ENCODE peak calls at places on chromosomes 2 and 18, in seven cellular contexts. O is K562, D is HCT116, W is IMR-90, M is HepG2, I is GM12878, B is H1. Y is an unnamed sample.

GRCh38 chr2:44805391-44805790 is 136.1 kb upstream of the SIX3 start:
- DNase-seq in O (no peak), D (no peak), W (no peak), M (no peak), I (no peak), B (no peak), Y (no peak)

GRCh38 chr2:64913357-64913869 is 75.8 kb upstream of the SLC1A4 start:
- DNase-seq in O (peak), D (peak), W (no peak), M (peak), I (no peak), B (no peak), Y (no peak)

GRCh38 chr2:79585701-79586428 is 73.0 kb downstream of the CTNNA2 start:
- DNase-seq in O (no peak), D (no peak), W (peak), M (no peak), I (no peak), B (no peak), Y (peak)

GRCh38 chr2:39875182-39875913 is 96.3 kb upstream of the THUMPD2 start:
- DNase-seq in O (no peak), D (no peak), W (peak), M (no peak), I (no peak), B (no peak), Y (peak)

GRCh38 chr18:62760403-62760734 is 45.0 kb downstream of the PHLPP1 start:
- DNase-seq in O (no peak), D (no peak), W (no peak), M (no peak), I (no peak), B (no peak), Y (no peak)

GRCh38 chr2:106944220-106944619 is 58.3 kb upstream of the ST6GAL2 start:
- DNase-seq in O (no peak), D (no peak), W (peak), M (no peak), I (no peak), B (no peak), Y (no peak)

GRCh38 chr18:57776767-57777166 is 26.3 kb downstream of the ATP8B1 start:
- DNase-seq in O (peak), D (no peak), W (no peak), M (no peak), I (no peak), B (no peak), Y (no peak)

GRCh38 chr18:28073658-28074057 is 103.3 kb downstream of the CDH2 start:
- DNase-seq in O (no peak), D (no peak), W (no peak), M (peak), I (no peak), B (no peak), Y (no peak)

GRCh38 chr18:22579271-22579670 is 161.6 kb upstream of the CTAGE1 start:
- DNase-seq in O (no peak), D (no peak), W (no peak), M (no peak), I (no peak), B (no peak), Y (no peak)

GRCh38 chr2:205273627-205274026 is 408.7 kb upstream of the NRP2 start:
- DNase-seq in O (no peak), D (no peak), W (no peak), M (peak), I (no peak), B (no peak), Y (peak)

GRCh38 chr18:9335255-9336045 is 877 bp downstream of the TWSG1 start:
- DNase-seq in O (no peak), D (no peak), W (peak), M (no peak), I (no peak), B (no peak), Y (no peak)

DNA sequence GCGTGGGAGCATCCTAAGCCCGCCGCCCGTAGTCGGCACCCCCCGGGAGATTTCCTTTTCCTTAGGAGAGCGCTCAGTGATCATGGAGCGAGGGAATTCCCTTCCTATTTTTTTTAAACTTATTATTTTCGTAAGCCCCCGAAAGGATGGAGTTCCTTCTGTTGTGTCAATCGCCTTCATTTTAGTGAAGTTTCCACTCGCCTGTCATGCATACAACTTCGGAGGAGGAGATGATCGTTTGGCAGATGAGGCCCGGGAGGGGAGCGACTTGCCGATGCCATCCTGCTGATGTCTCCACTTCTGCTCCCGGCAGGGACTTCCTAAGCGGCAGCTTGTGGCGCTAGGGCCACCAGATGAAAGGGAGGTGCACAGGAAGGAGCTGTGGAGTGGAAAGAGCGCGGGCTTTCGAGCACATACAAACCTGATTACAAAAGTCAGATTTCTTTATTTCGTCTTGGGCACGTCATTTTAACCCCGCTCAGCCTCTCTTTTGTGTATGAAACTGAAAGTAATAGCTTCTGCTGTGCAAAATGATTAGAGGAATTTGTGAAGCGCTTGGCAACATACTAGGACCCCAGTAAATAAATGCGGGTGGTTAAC is at the start of gene ADGRF3:
- DNase-seq in O (no peak), D (no peak), W (peak), M (peak), I (peak), B (peak), Y (peak)
- TF ChIP-seq CEBPB in O (no peak), D (no peak), W (no peak), M (no peak), I (no peak), B (no peak), Y (no peak)

DNA sequence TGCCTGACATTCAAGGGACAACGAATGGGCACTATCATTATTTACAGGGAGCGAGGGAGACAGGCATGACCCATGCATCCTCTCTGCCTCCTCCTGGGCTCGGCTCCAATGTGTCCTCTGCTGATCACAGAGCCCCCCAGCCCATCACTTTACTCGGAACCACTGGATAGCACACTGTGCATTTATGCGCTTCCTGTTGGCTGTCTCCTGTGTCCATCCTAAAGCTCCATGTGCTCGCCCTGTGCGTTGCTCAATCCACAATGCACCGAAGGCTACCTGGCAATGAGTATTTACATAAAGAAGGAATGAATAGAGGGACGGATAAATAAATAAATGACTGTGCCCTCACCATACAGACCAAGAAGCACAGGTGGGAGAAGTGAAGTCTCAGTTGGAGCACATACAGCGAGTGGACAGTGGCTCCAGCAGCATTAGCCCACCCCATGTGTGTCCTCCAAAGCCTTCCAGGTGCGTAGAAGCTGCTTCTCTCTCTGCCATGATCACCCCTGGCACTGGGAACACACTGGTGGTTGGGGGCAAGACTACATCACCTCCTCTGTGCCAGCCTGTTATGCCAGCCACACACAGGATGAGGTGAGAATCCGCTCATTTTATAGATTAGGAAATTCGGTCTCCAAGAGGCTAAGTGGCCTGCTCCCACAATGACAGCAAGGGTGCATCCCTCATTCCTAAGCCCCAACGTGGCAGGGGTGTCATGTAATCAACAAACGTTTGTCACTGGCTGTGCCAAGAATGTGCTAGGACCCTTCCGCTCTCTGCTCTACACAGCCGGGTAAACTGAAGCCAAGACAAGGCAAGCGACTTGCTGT is 2.3 kb upstream of the GDF7 start:
- DNase-seq in O (no peak), D (no peak), W (no peak), M (peak), I (no peak), B (no peak), Y (no peak)
- TF ChIP-seq CEBPB in O (no peak), D (no peak), W (no peak), M (peak), I (no peak), B (no peak), Y (peak)

GRCh38 chr2:238106339-238106697 is 6.2 kb downstream of the ESPNL start:
- DNase-seq in O (no peak), D (no peak), W (no peak), M (no peak), I (no peak), B (peak), Y (no peak)

GRCh38 chr2:238103465-238104070 is 3.4 kb downstream of the ESPNL start:
- DNase-seq in O (no peak), D (no peak), W (no peak), M (no peak), I (no peak), B (no peak), Y (no peak)

GRCh38 chr2:238105506-238106338 is 5.6 kb downstream of the ESPNL start:
- DNase-seq in O (no peak), D (no peak), W (no peak), M (no peak), I (no peak), B (no peak), Y (no peak)

GRCh38 chr2:238104071-238104511 is 4.0 kb downstream of the ESPNL start:
- DNase-seq in O (no peak), D (no peak), W (no peak), M (no peak), I (no peak), B (peak), Y (no peak)

GRCh38 chr2:238104521-238105311 is 4.6 kb downstream of the ESPNL start:
- DNase-seq in O (no peak), D (no peak), W (no peak), M (no peak), I (no peak), B (peak), Y (no peak)
- TF ChIP-seq CEBPB in O (no peak), D (no peak), W (no peak), M (no peak), I (no peak), B (no peak), Y (no peak)

DNA sequence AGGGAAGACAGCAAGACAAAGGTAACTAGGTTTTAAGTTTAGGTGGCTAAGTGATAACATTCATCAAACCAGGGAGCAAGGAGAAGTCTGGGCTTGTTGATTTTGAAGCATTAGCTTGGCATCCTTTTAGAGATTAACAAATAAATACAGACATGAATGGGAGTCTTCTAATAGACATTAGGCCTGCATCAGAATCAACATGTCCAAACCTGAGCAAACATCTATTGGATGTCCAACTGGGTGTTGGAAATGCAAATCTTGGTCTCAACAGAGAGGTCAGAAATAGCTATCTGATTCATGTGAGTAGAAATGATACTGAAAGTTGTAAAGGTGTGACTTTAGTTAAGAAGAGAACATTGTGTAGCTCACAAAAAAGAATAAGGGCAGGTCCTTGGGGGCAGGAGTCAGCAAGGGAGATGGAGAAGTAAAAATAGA is 85.5 kb upstream of the RND3 start:
- DNase-seq in O (no peak), D (no peak), W (no peak), M (no peak), I (peak), B (no peak), Y (no peak)
- TF ChIP-seq CEBPB in O (no peak), D (no peak), W (no peak), M (no peak), I (no peak), B (no peak), Y (no peak)

DNA sequence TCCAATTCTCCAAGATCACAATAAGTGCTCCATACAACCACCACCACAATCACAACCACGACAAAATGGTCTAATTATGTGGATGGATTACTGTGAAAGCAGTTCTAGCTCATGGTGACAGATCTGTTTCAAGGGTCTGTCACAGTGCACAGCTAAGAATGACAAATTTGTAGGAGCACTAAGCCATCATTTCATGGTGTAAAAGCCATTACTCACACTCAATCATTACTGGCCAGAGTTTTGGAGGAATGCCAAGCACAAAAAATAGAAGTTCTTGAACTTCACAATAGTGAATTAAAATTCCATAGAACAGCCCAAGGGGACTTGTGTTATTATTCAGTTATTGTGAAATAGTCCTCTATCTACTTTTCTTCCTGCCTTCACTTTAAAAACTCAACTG is 2.3 kb downstream of the CPS1 start:
- DNase-seq in O (no peak), D (no peak), W (no peak), M (no peak), I (no peak), B (no peak), Y (peak)
- TF ChIP-seq CEBPB in O (no peak), D (no peak), W (no peak), M (no peak), I (no peak), B (no peak), Y (no peak)

GRCh38 chr2:120628248-120628647 is 107.4 kb upstream of the GLI2 start:
- DNase-seq in O (no peak), D (no peak), W (no peak), M (no peak), I (no peak), B (no peak), Y (no peak)

GRCh38 chr2:120624056-120624737 is 111.5 kb upstream of the GLI2 start:
- DNase-seq in O (no peak), D (no peak), W (no peak), M (no peak), I (no peak), B (no peak), Y (no peak)

GRCh38 chr2:120626566-120626965 is 109.1 kb upstream of the GLI2 start:
- DNase-seq in O (no peak), D (no peak), W (no peak), M (no peak), I (no peak), B (no peak), Y (no peak)

GRCh38 chr2:120624738-120625446 is 110.8 kb upstream of the GLI2 start:
- DNase-seq in O (no peak), D (no peak), W (no peak), M (no peak), I (no peak), B (no peak), Y (no peak)

DNA sequence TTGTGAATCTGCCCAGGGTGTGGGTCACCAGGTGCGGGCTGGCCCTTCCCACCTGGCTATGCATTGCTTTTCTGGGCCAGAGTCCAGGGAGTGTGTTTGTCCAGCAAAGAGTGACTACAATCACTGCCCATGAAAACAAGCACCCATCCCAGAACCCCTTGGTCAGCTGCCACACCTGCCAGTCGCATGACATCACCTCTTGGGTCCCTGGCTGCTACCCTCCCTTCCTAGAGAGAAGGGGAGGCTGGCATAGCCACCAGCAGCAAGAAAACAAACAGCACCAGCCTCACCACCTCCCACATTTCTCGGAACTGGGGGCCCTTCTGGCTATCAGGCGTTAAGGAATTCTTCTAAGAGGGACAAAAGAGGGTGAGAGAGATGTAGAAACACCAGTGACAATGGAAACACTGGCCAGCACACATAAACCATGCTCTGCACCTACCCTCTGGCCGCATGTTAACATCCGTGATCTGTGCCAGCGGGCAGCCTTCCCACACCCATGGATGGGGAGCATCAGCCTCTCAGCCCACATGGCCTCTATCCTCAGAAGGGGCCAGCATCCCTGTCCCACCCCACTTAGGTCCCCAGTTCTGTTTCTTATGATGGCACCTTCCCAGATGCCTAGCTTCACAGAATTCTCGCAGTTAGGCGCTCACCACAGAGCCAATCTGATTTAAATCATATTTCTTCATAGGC is 109.7 kb upstream of the GLI2 start:
- DNase-seq in O (no peak), D (no peak), W (no peak), M (peak), I (no peak), B (no peak), Y (no peak)
- TF ChIP-seq CEBPB in O (no peak), D (no peak), W (no peak), M (no peak), I (no peak), B (no peak), Y (no peak)

GRCh38 chr2:31384771-31385276 is 29.7 kb downstream of the XDH start:
- DNase-seq in O (no peak), D (peak), W (peak), M (no peak), I (no peak), B (no peak), Y (peak)
- TF ChIP-seq CEBPB in O (no peak), D (peak), W (peak), M (no peak), I (no peak), B (no peak), Y (peak)